ENCODE peak calls at places on chromosomes 11 and 22, in eight cellular contexts. One of them, this sample, is unnamed.

GRCh38 chr11:20247540-20248138 is 87.4 kb upstream of the DBX1 start:
- DNase-seq in A549: no peak
- DNase-seq in A172: no peak
- DNase-seq in T-helper 17 cell: no peak
- DNase-seq in Calu3: no peak
- DNase-seq in HT1080: no peak
- DNase-seq in NCI-H2081: no peak
- DNase-seq in mesothelial cell of epicardium: no peak
- DNase-seq in this sample: no peak

GRCh38 chr11:106156290-106156937 is 79.0 kb downstream of the AASDHPPT start:
- DNase-seq in HT1080: peak
- DNase-seq in Calu3: peak
- DNase-seq in A172: peak
- DNase-seq in mesothelial cell of epicardium: no peak
- DNase-seq in T-helper 17 cell: no peak
- DNase-seq in A549: peak
- DNase-seq in NCI-H2081: peak
- DNase-seq in this sample: no peak

GRCh38 chr11:73267122-73267846 is 4.9 kb upstream of the P2RY6 start:
- DNase-seq in HT1080: no peak
- DNase-seq in T-helper 17 cell: no peak
- DNase-seq in A172: no peak
- DNase-seq in Calu3: no peak
- DNase-seq in A549: no peak
- DNase-seq in mesothelial cell of epicardium: no peak
- DNase-seq in NCI-H2081: no peak
- DNase-seq in this sample: no peak

GRCh38 chr11:12120031-12121008 is 9.9 kb downstream of the MICAL2 start:
- DNase-seq in NCI-H2081: no peak
- DNase-seq in A172: peak
- DNase-seq in mesothelial cell of epicardium: no peak
- DNase-seq in T-helper 17 cell: no peak
- DNase-seq in A549: no peak
- DNase-seq in HT1080: peak
- DNase-seq in Calu3: no peak
- DNase-seq in this sample: no peak

GRCh38 chr22:17303840-17304779 is 65.2 kb upstream of the CECR2 start:
- DNase-seq in mesothelial cell of epicardium: no peak
- DNase-seq in NCI-H2081: no peak
- DNase-seq in T-helper 17 cell: peak
- DNase-seq in HT1080: peak
- DNase-seq in A549: no peak
- DNase-seq in A172: no peak
- DNase-seq in Calu3: no peak
- DNase-seq in this sample: no peak

GRCh38 chr22:20674998-20675397 is 98.9 kb upstream of the SERPIND1 start:
- DNase-seq in NCI-H2081: no peak
- DNase-seq in A172: no peak
- DNase-seq in HT1080: no peak
- DNase-seq in A549: no peak
- DNase-seq in mesothelial cell of epicardium: no peak
- DNase-seq in Calu3: no peak
- DNase-seq in T-helper 17 cell: no peak
- DNase-seq in this sample: no peak

GRCh38 chr11:73359341-73359740 is 16.9 kb upstream of the RELT start:
- DNase-seq in A549: no peak
- DNase-seq in Calu3: no peak
- DNase-seq in T-helper 17 cell: no peak
- DNase-seq in mesothelial cell of epicardium: no peak
- DNase-seq in A172: no peak
- DNase-seq in NCI-H2081: no peak
- DNase-seq in HT1080: no peak
- DNase-seq in this sample: no peak

GRCh38 chr11:36234825-36235224 is 54.4 kb downstream of the COMMD9 start:
- DNase-seq in HT1080: no peak
- DNase-seq in mesothelial cell of epicardium: no peak
- DNase-seq in Calu3: no peak
- DNase-seq in NCI-H2081: no peak
- DNase-seq in A549: no peak
- DNase-seq in A172: no peak
- DNase-seq in T-helper 17 cell: no peak
- DNase-seq in this sample: no peak

GRCh38 chr11:119375629-119376196 is 5.8 kb downstream of the USP2 start:
- DNase-seq in T-helper 17 cell: no peak
- DNase-seq in mesothelial cell of epicardium: no peak
- DNase-seq in NCI-H2081: no peak
- DNase-seq in A172: no peak
- DNase-seq in HT1080: no peak
- DNase-seq in Calu3: no peak
- DNase-seq in A549: no peak
- DNase-seq in this sample: no peak

GRCh38 chr11:82080160-82080559 is 653.5 kb downstream of the FAM181B start:
- DNase-seq in mesothelial cell of epicardium: no peak
- DNase-seq in Calu3: no peak
- DNase-seq in T-helper 17 cell: no peak
- DNase-seq in HT1080: peak
- DNase-seq in NCI-H2081: no peak
- DNase-seq in A549: no peak
- DNase-seq in A172: peak
- DNase-seq in this sample: no peak

GRCh38 chr11:65522640-65523322 is 2.1 kb upstream of the SCYL1 start:
- DNase-seq in A172: no peak
- DNase-seq in T-helper 17 cell: no peak
- DNase-seq in NCI-H2081: no peak
- DNase-seq in HT1080: no peak
- DNase-seq in Calu3: no peak
- DNase-seq in mesothelial cell of epicardium: no peak
- DNase-seq in A549: no peak
- DNase-seq in this sample: no peak

GRCh38 chr11:79367844-79368243 is 73.0 kb downstream of the TENM4 start:
- DNase-seq in HT1080: no peak
- DNase-seq in T-helper 17 cell: no peak
- DNase-seq in mesothelial cell of epicardium: no peak
- DNase-seq in Calu3: no peak
- DNase-seq in A172: no peak
- DNase-seq in NCI-H2081: no peak
- DNase-seq in A549: no peak
- DNase-seq in this sample: no peak

GRCh38 chr11:62409831-62410230 is 9.0 kb upstream of the SCGB1A1 start:
- DNase-seq in A172: no peak
- DNase-seq in T-helper 17 cell: no peak
- DNase-seq in HT1080: no peak
- DNase-seq in A549: no peak
- DNase-seq in NCI-H2081: no peak
- DNase-seq in Calu3: no peak
- DNase-seq in mesothelial cell of epicardium: no peak
- DNase-seq in this sample: no peak

GRCh38 chr22:46969961-46970360 is 207.5 kb downstream of the TBC1D22A start:
- DNase-seq in NCI-H2081: no peak
- DNase-seq in mesothelial cell of epicardium: no peak
- DNase-seq in Calu3: no peak
- DNase-seq in A549: no peak
- DNase-seq in A172: no peak
- DNase-seq in HT1080: no peak
- DNase-seq in T-helper 17 cell: no peak
- DNase-seq in this sample: no peak

GRCh38 chr11:77372736-77373135 is 71.2 kb upstream of the GDPD4 start:
- DNase-seq in HT1080: no peak
- DNase-seq in Calu3: no peak
- DNase-seq in mesothelial cell of epicardium: no peak
- DNase-seq in A549: no peak
- DNase-seq in A172: no peak
- DNase-seq in T-helper 17 cell: no peak
- DNase-seq in NCI-H2081: no peak
- DNase-seq in this sample: no peak

GRCh38 chr11:19730373-19730772 is 17.7 kb downstream of the NAV2 start:
- DNase-seq in HT1080: no peak
- DNase-seq in T-helper 17 cell: no peak
- DNase-seq in A549: no peak
- DNase-seq in mesothelial cell of epicardium: no peak
- DNase-seq in A172: no peak
- DNase-seq in Calu3: no peak
- DNase-seq in NCI-H2081: no peak
- DNase-seq in this sample: no peak

GRCh38 chr11:77151804-77152513 is 23.9 kb downstream of the MYO7A start:
- DNase-seq in Calu3: no peak
- DNase-seq in T-helper 17 cell: no peak
- DNase-seq in NCI-H2081: no peak
- DNase-seq in A172: no peak
- DNase-seq in mesothelial cell of epicardium: no peak
- DNase-seq in A549: no peak
- DNase-seq in HT1080: no peak
- DNase-seq in this sample: no peak

GRCh38 chr11:2434506-2435255 is 9.6 kb downstream of the TRPM5 start:
- DNase-seq in mesothelial cell of epicardium: no peak
- DNase-seq in A172: no peak
- DNase-seq in A549: no peak
- DNase-seq in Calu3: no peak
- DNase-seq in NCI-H2081: no peak
- DNase-seq in HT1080: no peak
- DNase-seq in T-helper 17 cell: no peak
- DNase-seq in this sample: no peak

GRCh38 chr11:17798253-17798652 is 63.7 kb downstream of the KCNC1 start:
- DNase-seq in Calu3: no peak
- DNase-seq in A172: no peak
- DNase-seq in mesothelial cell of epicardium: no peak
- DNase-seq in A549: no peak
- DNase-seq in NCI-H2081: no peak
- DNase-seq in T-helper 17 cell: no peak
- DNase-seq in HT1080: no peak
- DNase-seq in this sample: no peak

GRCh38 chr11:9748361-9748970 is 84.6 kb downstream of the SWAP70 start:
- DNase-seq in HT1080: peak
- DNase-seq in NCI-H2081: peak
- DNase-seq in mesothelial cell of epicardium: no peak
- DNase-seq in A172: peak
- DNase-seq in Calu3: peak
- DNase-seq in T-helper 17 cell: peak
- DNase-seq in A549: peak
- DNase-seq in this sample: no peak

GRCh38 chr11:116605543-116605942 is 167.2 kb downstream of the BUD13 start:
- DNase-seq in HT1080: peak
- DNase-seq in Calu3: peak
- DNase-seq in T-helper 17 cell: no peak
- DNase-seq in A549: no peak
- DNase-seq in mesothelial cell of epicardium: peak
- DNase-seq in A172: peak
- DNase-seq in NCI-H2081: peak
- DNase-seq in this sample: no peak

GRCh38 chr22:27542602-27543001 is 259.0 kb downstream of the MN1 start:
- DNase-seq in mesothelial cell of epicardium: no peak
- DNase-seq in NCI-H2081: no peak
- DNase-seq in HT1080: no peak
- DNase-seq in A549: no peak
- DNase-seq in Calu3: no peak
- DNase-seq in A172: no peak
- DNase-seq in T-helper 17 cell: no peak
- DNase-seq in this sample: no peak

GRCh38 chr11:12581923-12582322 is 92.3 kb upstream of the TEAD1 start:
- DNase-seq in A172: peak
- DNase-seq in mesothelial cell of epicardium: no peak
- DNase-seq in NCI-H2081: peak
- DNase-seq in Calu3: peak
- DNase-seq in HT1080: peak
- DNase-seq in A549: peak
- DNase-seq in T-helper 17 cell: no peak
- DNase-seq in this sample: peak

GRCh38 chr11:119108151-119108856 is 1.2 kb downstream of the C2CD2L start:
- DNase-seq in Calu3: peak
- DNase-seq in A172: peak
- DNase-seq in T-helper 17 cell: no peak
- DNase-seq in HT1080: peak
- DNase-seq in NCI-H2081: peak
- DNase-seq in A549: no peak
- DNase-seq in mesothelial cell of epicardium: no peak
- DNase-seq in this sample: no peak

GRCh38 chr11:111569476-111569875 is 29.0 kb downstream of the LAYN start:
- DNase-seq in HT1080: no peak
- DNase-seq in A549: no peak
- DNase-seq in NCI-H2081: no peak
- DNase-seq in Calu3: no peak
- DNase-seq in A172: no peak
- DNase-seq in T-helper 17 cell: no peak
- DNase-seq in mesothelial cell of epicardium: no peak
- DNase-seq in this sample: no peak

GRCh38 chr11:35267504-35267903 is 128.5 kb downstream of the CD44 start:
- DNase-seq in mesothelial cell of epicardium: no peak
- DNase-seq in A549: no peak
- DNase-seq in NCI-H2081: no peak
- DNase-seq in Calu3: no peak
- DNase-seq in T-helper 17 cell: no peak
- DNase-seq in HT1080: peak
- DNase-seq in A172: peak
- DNase-seq in this sample: no peak

GRCh38 chr11:102177974-102178631 is 67.9 kb downstream of the YAP1 start:
- DNase-seq in NCI-H2081: no peak
- DNase-seq in T-helper 17 cell: no peak
- DNase-seq in HT1080: peak
- DNase-seq in A172: peak
- DNase-seq in mesothelial cell of epicardium: no peak
- DNase-seq in A549: peak
- DNase-seq in Calu3: peak
- DNase-seq in this sample: no peak

GRCh38 chr11:64203421-64204079 is 3.0 kb upstream of the FERMT3 start:
- DNase-seq in NCI-H2081: no peak
- DNase-seq in A172: no peak
- DNase-seq in Calu3: no peak
- DNase-seq in mesothelial cell of epicardium: no peak
- DNase-seq in HT1080: no peak
- DNase-seq in T-helper 17 cell: no peak
- DNase-seq in A549: no peak
- DNase-seq in this sample: no peak

GRCh38 chr11:62953811-62954210 is 31.0 kb downstream of the SLC22A6 start:
- DNase-seq in A172: no peak
- DNase-seq in HT1080: peak
- DNase-seq in T-helper 17 cell: no peak
- DNase-seq in Calu3: no peak
- DNase-seq in A549: no peak
- DNase-seq in mesothelial cell of epicardium: no peak
- DNase-seq in NCI-H2081: no peak
- DNase-seq in this sample: no peak

GRCh38 chr22:21807545-21807944 is 59.9 kb downstream of the MAPK1 start:
- DNase-seq in mesothelial cell of epicardium: no peak
- DNase-seq in HT1080: no peak
- DNase-seq in A549: no peak
- DNase-seq in A172: no peak
- DNase-seq in Calu3: no peak
- DNase-seq in NCI-H2081: no peak
- DNase-seq in T-helper 17 cell: no peak
- DNase-seq in this sample: no peak

GRCh38 chr11:118634435-118635236 is 27.2 kb downstream of the PHLDB1 start:
- DNase-seq in HT1080: no peak
- DNase-seq in mesothelial cell of epicardium: peak
- DNase-seq in NCI-H2081: peak
- DNase-seq in A549: no peak
- DNase-seq in T-helper 17 cell: no peak
- DNase-seq in Calu3: peak
- DNase-seq in A172: no peak
- DNase-seq in this sample: peak

GRCh38 chr11:65440831-65441499 is 18.4 kb downstream of the NEAT1 start:
- DNase-seq in A172: peak
- DNase-seq in Calu3: no peak
- DNase-seq in NCI-H2081: no peak
- DNase-seq in T-helper 17 cell: no peak
- DNase-seq in HT1080: no peak
- DNase-seq in A549: no peak
- DNase-seq in mesothelial cell of epicardium: no peak
- DNase-seq in this sample: no peak

GRCh38 chr11:71447791-71448256 is 369 bp downstream of the DHCR7 start:
- DNase-seq in HT1080: no peak
- DNase-seq in NCI-H2081: peak
- DNase-seq in mesothelial cell of epicardium: peak
- DNase-seq in A172: no peak
- DNase-seq in T-helper 17 cell: no peak
- DNase-seq in Calu3: peak
- DNase-seq in A549: peak
- DNase-seq in this sample: no peak

GRCh38 chr11:125679397-125679796 is 1.2 kb downstream of the ACRV1 start:
- DNase-seq in HT1080: no peak
- DNase-seq in T-helper 17 cell: no peak
- DNase-seq in mesothelial cell of epicardium: no peak
- DNase-seq in A172: no peak
- DNase-seq in A549: no peak
- DNase-seq in Calu3: no peak
- DNase-seq in NCI-H2081: no peak
- DNase-seq in this sample: no peak

This sample was measured in NCI-H2107.